ENCODE peak calls at places on chromosome 7, in four cellular contexts. One of them, this sample, is unnamed. For H3K36me3, the result is how much of the 10 kb centered on the place peaks cover.

GRCh38 chr7:24227603-24228359 is 56.2 kb upstream of the NPY start:
- DNase-seq in HepG2: no peak
- DNase-seq in GM12878: peak
- DNase-seq in H1: no peak
- DNase-seq in this sample: no peak

GRCh38 chr7:98204670-98205069 is 6.6 kb upstream of the BHLHA15 start:
- DNase-seq in GM12878: no peak
- DNase-seq in HepG2: no peak
- DNase-seq in H1: no peak
- DNase-seq in this sample: no peak

GRCh38 chr7:11332865-11333228 is 359.2 kb downstream of the PHF14 start:
- DNase-seq in GM12878: no peak
- DNase-seq in H1: no peak
- DNase-seq in HepG2: no peak
- DNase-seq in this sample: no peak

GRCh38 chr7:80392229-80393169 is 119.4 kb downstream of the GNAT3 start:
- DNase-seq in H1: no peak
- DNase-seq in HepG2: peak
- DNase-seq in GM12878: no peak
- DNase-seq in this sample: no peak

GRCh38 chr7:43674559-43675436 is 54.5 kb downstream of the COA1 start:
- DNase-seq in GM12878: no peak
- DNase-seq in H1: no peak
- DNase-seq in HepG2: peak
- DNase-seq in this sample: no peak

GRCh38 chr7:7902845-7903244 is 65.8 kb upstream of the GLCCI1 start:
- DNase-seq in GM12878: no peak
- DNase-seq in H1: no peak
- DNase-seq in HepG2: no peak
- DNase-seq in this sample: no peak

GRCh38 chr7:158369866-158370265 is 217.8 kb downstream of the PTPRN2 start:
- DNase-seq in HepG2: no peak
- DNase-seq in GM12878: no peak
- DNase-seq in H1: no peak
- DNase-seq in this sample: no peak

GRCh38 chr7:76225379-76225778 is 23.7 kb downstream of the SRRM3 start:
- DNase-seq in HepG2: no peak
- DNase-seq in GM12878: no peak
- DNase-seq in H1: peak
- DNase-seq in this sample: peak

GRCh38 chr7:81600608-81601007 is 169.2 kb downstream of the HGF start:
- DNase-seq in GM12878: no peak
- DNase-seq in HepG2: no peak
- DNase-seq in H1: no peak
- DNase-seq in this sample: no peak

GRCh38 chr7:73977626-73978618 is 50.1 kb upstream of the ELN start:
- DNase-seq in HepG2: peak
- DNase-seq in H1: no peak
- DNase-seq in GM12878: no peak
- DNase-seq in this sample: no peak

GRCh38 chr7:151671514-151671913 is 151.8 kb upstream of the RHEB start:
- DNase-seq in HepG2: no peak
- DNase-seq in H1: no peak
- DNase-seq in GM12878: no peak
- DNase-seq in this sample: no peak

GRCh38 chr7:35905555-35905954 is 104.7 kb downstream of the SEPTIN7 start:
- DNase-seq in H1: no peak
- DNase-seq in GM12878: no peak
- DNase-seq in HepG2: no peak
- DNase-seq in this sample: no peak

GRCh38 chr7:96328016-96328415 is 6.1 kb upstream of the SLC25A13 start:
- DNase-seq in H1: no peak
- DNase-seq in GM12878: no peak
- DNase-seq in HepG2: no peak
- DNase-seq in this sample: no peak

GRCh38 chr7:23467731-23468720 is 2.3 kb downstream of the IGF2BP3 start:
- DNase-seq in HepG2: peak
- DNase-seq in H1: peak
- DNase-seq in GM12878: no peak
- DNase-seq in this sample: no peak

GRCh38 chr7:120792091-120792860 is 65.7 kb downstream of the TSPAN12 start:
- DNase-seq in H1: peak
- DNase-seq in GM12878: peak
- DNase-seq in HepG2: peak
- DNase-seq in this sample: peak

GRCh38 chr7:157470699-157471098 is 133.9 kb downstream of the DNAJB6 start:
- DNase-seq in HepG2: no peak
- DNase-seq in GM12878: no peak
- DNase-seq in H1: no peak
- DNase-seq in this sample: no peak

GRCh38 chr7:36506820-36507219 is 117.2 kb downstream of the ANLN start:
- DNase-seq in GM12878: no peak
- DNase-seq in H1: no peak
- DNase-seq in HepG2: no peak
- DNase-seq in this sample: no peak

GRCh38 chr7:26681819-26682418 is 182.5 kb downstream of the SKAP2 start:
- DNase-seq in GM12878: no peak
- DNase-seq in H1: no peak
- DNase-seq in HepG2: no peak
- DNase-seq in this sample: no peak

GRCh38 chr7:17986826-17987225 is 40.8 kb downstream of the PRPS1L1 start:
- DNase-seq in GM12878: no peak
- DNase-seq in H1: no peak
- DNase-seq in HepG2: no peak
- DNase-seq in this sample: no peak

GRCh38 chr7:25795824-25796235 is 356.2 kb upstream of the NFE2L3 start:
- DNase-seq in HepG2: no peak
- DNase-seq in H1: no peak
- DNase-seq in GM12878: no peak
- DNase-seq in this sample: no peak

GRCh38 chr7:122304604-122304975 is at the start of gene FEZF1:
- DNase-seq in HepG2: peak
- DNase-seq in H1: no peak
- DNase-seq in GM12878: no peak
- DNase-seq in this sample: no peak

GRCh38 chr7:147803625-147804024 is 786.9 kb upstream of the C7orf33 start:
- DNase-seq in GM12878: no peak
- DNase-seq in H1: no peak
- DNase-seq in HepG2: no peak
- DNase-seq in this sample: peak

GRCh38 chr7:134254311-134254710 is 62.4 kb downstream of the SLC35B4 start:
- DNase-seq in GM12878: no peak
- DNase-seq in HepG2: no peak
- DNase-seq in H1: no peak
- DNase-seq in this sample: no peak

GRCh38 chr7:126856691-126857291 is 395.9 kb downstream of the GRM8 start:
- DNase-seq in H1: no peak
- DNase-seq in GM12878: no peak
- DNase-seq in HepG2: peak
- DNase-seq in this sample: peak

GRCh38 chr7:151249034-151249731 is 689 bp upstream of the SMARCD3 start:
- DNase-seq in HepG2: no peak
- DNase-seq in H1: peak
- DNase-seq in GM12878: no peak
- DNase-seq in this sample: no peak

GRCh38 chr7:32164341-32164996 is 94.3 kb upstream of the PDE1C start:
- DNase-seq in GM12878: no peak
- DNase-seq in H1: peak
- DNase-seq in HepG2: peak
- DNase-seq in this sample: peak

GRCh38 chr7:20959281-20959680 is 172.6 kb upstream of the SP8 start:
- DNase-seq in H1: no peak
- DNase-seq in GM12878: no peak
- DNase-seq in HepG2: peak
- DNase-seq in this sample: no peak

GRCh38 chr7:117032810-117033209 is 79.5 kb downstream of the ST7 start:
- DNase-seq in HepG2: no peak
- DNase-seq in GM12878: no peak
- DNase-seq in H1: no peak
- DNase-seq in this sample: no peak

GRCh38 chr7:70097639-70098038 is 499.4 kb downstream of the AUTS2 start:
- DNase-seq in GM12878: no peak
- DNase-seq in HepG2: no peak
- DNase-seq in H1: no peak
- DNase-seq in this sample: no peak

GRCh38 chr7:42746226-42746625 is 165.6 kb downstream of the C7orf25 start:
- DNase-seq in H1: no peak
- DNase-seq in GM12878: no peak
- DNase-seq in HepG2: no peak
- DNase-seq in this sample: no peak

GRCh38 chr7:46682841-46683624 is 762.0 kb upstream of the IGFBP3 start:
- DNase-seq in GM12878: no peak
- DNase-seq in H1: no peak
- DNase-seq in HepG2: no peak
- DNase-seq in this sample: no peak

GRCh38 chr7:47180268-47180826 is 401.6 kb downstream of the TNS3 start:
- DNase-seq in H1: peak
- DNase-seq in HepG2: peak
- DNase-seq in GM12878: no peak
- DNase-seq in this sample: peak

GRCh38 chr7:75977741-75978140 is 16.7 kb downstream of the TMEM120A start:
- DNase-seq in H1: no peak
- DNase-seq in HepG2: no peak
- DNase-seq in GM12878: no peak
- DNase-seq in this sample: no peak

GRCh38 chr7:141012044-141012685 is 2.6 kb downstream of the MRPS33 start:
- DNase-seq in HepG2: peak
- DNase-seq in GM12878: peak
- DNase-seq in H1: peak
- DNase-seq in this sample: peak

GRCh38 chr7:41416208-41416595 is 286.7 kb downstream of the INHBA start:
- DNase-seq in GM12878: no peak
- DNase-seq in H1: no peak
- DNase-seq in HepG2: no peak
- DNase-seq in this sample: no peak
- TF ChIP-seq SUZ12 in GM12878: no peak
- TF ChIP-seq SUZ12 in H1: no peak
- TF ChIP-seq SUZ12 in HepG2: no peak
- TF ChIP-seq SUZ12 in this sample: no peak

DNA sequence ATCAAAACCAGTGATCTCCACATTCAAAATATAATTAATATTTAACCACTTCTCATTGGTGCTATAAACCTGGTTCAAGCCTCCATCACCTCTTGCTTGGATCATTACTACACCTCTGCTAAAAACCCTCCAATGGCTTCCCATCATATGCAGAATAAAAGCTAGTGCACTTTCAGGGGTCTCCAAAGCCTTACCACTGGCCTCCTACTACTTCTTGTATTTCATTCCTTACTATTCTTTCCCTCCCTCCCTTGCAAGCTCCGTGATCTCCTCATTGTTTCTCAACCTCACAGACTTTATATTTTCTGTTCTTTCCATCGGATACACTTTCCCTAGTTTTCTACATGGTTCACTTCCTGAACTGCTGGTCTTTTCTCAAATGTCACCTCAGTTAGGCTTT is 31.5 kb downstream of the LMOD2 start:
- DNase-seq in GM12878: no peak
- DNase-seq in H1: no peak
- DNase-seq in HepG2: no peak
- DNase-seq in this sample: no peak
- H3K36me3 ChIP-seq in GM12878: under half
- H3K36me3 ChIP-seq in H1: half or more
- H3K36me3 ChIP-seq in HepG2: under half
- H3K36me3 ChIP-seq in this sample: under half

GRCh38 chr7:105875505-105875904 is 894 bp downstream of the ATXN7L1 start:
- DNase-seq in H1: no peak
- DNase-seq in GM12878: no peak
- DNase-seq in HepG2: no peak
- DNase-seq in this sample: no peak

GRCh38 chr7:105876091-105876963 is at the start of gene ATXN7L1:
- DNase-seq in H1: peak
- DNase-seq in HepG2: peak
- DNase-seq in GM12878: no peak
- DNase-seq in this sample: peak

GRCh38 chr7:105878746-105879605 is 2.6 kb upstream of the ATXN7L1 start:
- DNase-seq in HepG2: no peak
- DNase-seq in H1: no peak
- DNase-seq in GM12878: no peak
- DNase-seq in this sample: no peak

GRCh38 chr7:105877736-105878135 is 1.3 kb upstream of the ATXN7L1 start:
- DNase-seq in H1: no peak
- DNase-seq in GM12878: no peak
- DNase-seq in HepG2: no peak
- DNase-seq in this sample: no peak

DNA sequence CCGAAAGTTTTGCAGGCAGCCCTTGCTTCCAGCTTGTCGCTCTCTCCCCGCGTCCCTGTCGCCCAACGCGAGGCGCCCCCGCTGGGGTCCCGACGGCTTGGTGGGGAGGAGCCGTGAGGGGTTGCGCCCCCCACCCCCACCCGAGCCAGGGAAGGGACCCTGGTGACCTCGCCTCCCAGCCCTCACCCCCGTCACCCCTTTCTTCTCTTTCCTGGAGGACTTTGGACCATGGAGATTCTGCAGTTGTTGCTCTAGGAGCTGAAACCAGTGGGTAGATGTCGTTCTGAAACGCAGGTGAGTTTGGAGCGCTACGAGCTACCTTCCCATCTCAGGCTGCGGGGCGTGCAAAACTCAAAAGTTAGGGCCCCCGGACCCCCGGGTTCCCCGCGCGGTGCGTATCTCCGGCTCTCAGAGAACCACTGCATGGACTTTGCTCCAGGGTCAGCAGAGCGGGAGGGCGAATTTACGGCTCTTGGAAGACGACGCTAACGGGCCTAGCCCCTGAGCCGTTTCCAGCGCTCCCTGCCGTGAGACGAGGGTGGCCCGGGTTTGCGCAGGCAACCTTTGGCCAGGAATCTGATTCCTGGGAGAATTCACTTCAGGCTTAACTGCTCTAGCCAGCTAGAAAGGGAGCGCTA is 684 bp upstream of the ATXN7L1 start:
- DNase-seq in GM12878: no peak
- DNase-seq in HepG2: peak
- DNase-seq in H1: peak
- DNase-seq in this sample: peak
- TF ChIP-seq ZNF274 in GM12878: no peak
- TF ChIP-seq ZNF274 in HepG2: no peak
- TF ChIP-seq ZNF274 in H1: no peak
- TF ChIP-seq ZNF274 in this sample: no peak

GRCh38 chr7:40680657-40681056 is 545.9 kb downstream of the SUGCT start:
- DNase-seq in H1: no peak
- DNase-seq in GM12878: no peak
- DNase-seq in HepG2: peak
- DNase-seq in this sample: peak
- TF ChIP-seq SUZ12 in H1: no peak
- TF ChIP-seq SUZ12 in GM12878: no peak
- TF ChIP-seq SUZ12 in HepG2: no peak
- TF ChIP-seq SUZ12 in this sample: no peak